ENCODE peak calls at places on chromosomes 2 and 18, in ten cellular contexts. L, A, R, H, V, Y, K, O, D and T are unnamed samples. For H3K27me3 and H3K4me1, the result is how much of the 10 kb centered on the place peaks cover.

GRCh38 chr18:76986391-76986790 is 146.2 kb downstream of the MBP start:
- DNase-seq in O (no peak), H (no peak), V (no peak), D (no peak), Y (no peak), R (no peak), K (no peak), A (no peak), L (no peak), T (no peak)

GRCh38 chr2:122706757-122707223 is 951.3 kb downstream of the TSN start:
- DNase-seq in K (no peak), R (no peak), O (no peak), Y (no peak), V (no peak), D (no peak), A (no peak), L (no peak), H (no peak), T (no peak)

GRCh38 chr2:219737270-219737691 is 109.9 kb downstream of the SLC4A3 start:
- DNase-seq in L (peak), K (no peak), R (no peak), Y (no peak), V (peak), H (no peak), D (no peak), O (no peak), A (no peak), T (no peak)

GRCh38 chr2:208820289-208820688 is 413.7 kb downstream of the PTH2R start:
- DNase-seq in D (no peak), O (no peak), L (no peak), A (no peak), K (no peak), R (no peak), Y (no peak), H (no peak), V (peak), T (no peak)

GRCh38 chr2:232367591-232368233 is 10.8 kb upstream of the ALPP start:
- DNase-seq in H (no peak), L (no peak), O (no peak), D (no peak), V (no peak), R (no peak), K (no peak), Y (peak), A (peak), T (no peak)

GRCh38 chr2:48315847-48316194 is 214.1 kb upstream of the STON1 start:
- DNase-seq in L (no peak), H (no peak), A (no peak), V (peak), Y (peak), D (no peak), O (no peak), K (no peak), R (peak), T (no peak)

GRCh38 chr2:160940271-160940670 is 220.0 kb upstream of the TANK start:
- DNase-seq in A (no peak), H (no peak), V (no peak), R (no peak), K (no peak), O (no peak), L (peak), Y (no peak), D (no peak), T (no peak)

GRCh38 chr2:42328148-42328833 is 32.7 kb downstream of the COX7A2L start:
- DNase-seq in H (no peak), V (peak), R (no peak), Y (no peak), K (no peak), D (no peak), A (no peak), O (no peak), L (peak), T (no peak)

GRCh38 chr2:70121627-70122372 is 34.5 kb downstream of the PCBP1 start:
- DNase-seq in H (no peak), K (no peak), L (no peak), D (no peak), Y (no peak), O (peak), V (no peak), A (no peak), R (no peak), T (no peak)

GRCh38 chr2:203451011-203451410 is 84.1 kb downstream of the RAPH1 start:
- DNase-seq in K (no peak), L (peak), Y (no peak), D (no peak), A (no peak), O (no peak), R (no peak), V (no peak), H (no peak), T (no peak)

GRCh38 chr2:46162329-46162870 is 134.8 kb upstream of the EPAS1 start:
- DNase-seq in L (peak), K (no peak), Y (no peak), R (no peak), A (no peak), V (no peak), H (no peak), O (no peak), D (no peak), T (no peak)

GRCh38 chr2:67840460-67841068 is 222.2 kb downstream of the C1D start:
- DNase-seq in R (peak), K (peak), H (no peak), D (peak), O (peak), L (peak), A (peak), Y (no peak), V (peak), T (peak)

GRCh38 chr2:62142054-62142453 is 53.9 kb upstream of the B3GNT2 start:
- DNase-seq in D (no peak), L (no peak), H (no peak), R (no peak), Y (no peak), V (no peak), K (no peak), A (no peak), O (no peak), T (no peak)

GRCh38 chr2:31987454-31987853 is 23.4 kb downstream of the MEMO1 start:
- DNase-seq in O (no peak), R (no peak), K (no peak), A (no peak), V (no peak), Y (no peak), D (no peak), L (peak), H (no peak), T (peak)

GRCh38 chr18:73614812-73615211 is 532.8 kb downstream of the FBXO15 start:
- DNase-seq in R (no peak), Y (no peak), K (no peak), O (no peak), D (no peak), H (no peak), A (no peak), V (no peak), L (peak), T (no peak)

GRCh38 chr2:189519631-189520387 is 60.8 kb downstream of the SLC40A1 start:
- DNase-seq in H (no peak), L (no peak), K (no peak), A (no peak), O (no peak), D (no peak), Y (no peak), R (no peak), V (no peak), T (no peak)

GRCh38 chr2:67792796-67793195 is 270.0 kb downstream of the C1D start:
- DNase-seq in R (no peak), K (no peak), D (no peak), V (no peak), Y (no peak), O (no peak), A (no peak), L (no peak), H (no peak), T (no peak)

GRCh38 chr2:54757496-54757895 is 34.0 kb downstream of the EML6 start:
- DNase-seq in D (no peak), Y (no peak), V (peak), O (no peak), R (no peak), K (no peak), A (no peak), L (peak), H (no peak), T (no peak)

GRCh38 chr2:71950256-71951066 is 197.2 kb downstream of the CYP26B1 start:
- DNase-seq in D (peak), K (peak), R (no peak), H (no peak), L (no peak), O (peak), A (no peak), V (no peak), Y (no peak), T (peak)

GRCh38 chr18:27579364-27579763 is 394.3 kb upstream of the CHST9 start:
- DNase-seq in R (no peak), K (no peak), L (no peak), V (no peak), O (no peak), D (no peak), H (no peak), A (no peak), Y (no peak), T (no peak)

GRCh38 chr2:216777637-216778273 is 82.1 kb downstream of the TNP1 start:
- DNase-seq in Y (no peak), L (peak), A (no peak), R (no peak), H (no peak), K (no peak), O (no peak), V (peak), D (no peak), T (no peak)

GRCh38 chr2:96359866-96360265 is 24.3 kb downstream of the NCAPH start:
- DNase-seq in Y (no peak), K (no peak), H (no peak), O (no peak), A (no peak), L (no peak), D (no peak), V (no peak), R (no peak), T (no peak)

GRCh38 chr2:207073791-207074678 is 91.7 kb downstream of the KLF7 start:
- DNase-seq in K (no peak), H (no peak), R (no peak), Y (no peak), O (no peak), A (no peak), V (no peak), L (peak), D (no peak), T (peak)

GRCh38 chr2:175004730-175004979 is 526 bp downstream of the CHN1 start:
- DNase-seq in K (no peak), A (no peak), R (no peak), D (no peak), H (no peak), Y (no peak), L (no peak), V (peak), O (no peak), T (no peak)

GRCh38 chr2:39515273-39515896 is 78.3 kb upstream of the MAP4K3 start:
- DNase-seq in D (no peak), A (no peak), V (no peak), Y (no peak), K (no peak), R (no peak), L (no peak), O (no peak), H (no peak), T (no peak)

GRCh38 chr2:949384-949893 is 1.2 kb upstream of the SNTG2 start:
- DNase-seq in A (no peak), H (no peak), V (no peak), K (no peak), Y (no peak), D (no peak), L (no peak), R (no peak), O (no peak), T (no peak)
- H3K27me3 ChIP-seq in A (half or more), H (under half), V (half or more), K (half or more), Y (under half), D (under half), L (under half), R (half or more), O (under half), T (half or more)

GRCh38 chr18:44681039-44681595 is 429 bp downstream of the SETBP1 start:
- DNase-seq in V (no peak), Y (no peak), A (no peak), O (no peak), L (no peak), D (peak), K (no peak), R (no peak), H (no peak), T (no peak)
- H3K27ac ChIP-seq in V (peak), Y (no peak), A (peak), O (peak), L (peak), D (peak), K (peak), R (peak), H (peak), T (peak)

GRCh38 chr2:26651458-26652155 is 10.4 kb upstream of the CIB4 start:
- DNase-seq in V (no peak), L (no peak), Y (no peak), H (no peak), O (no peak), K (no peak), D (no peak), R (no peak), A (peak), T (no peak)
- H3K4me1 ChIP-seq in V (under half), L (under half), Y (under half), H (under half), O (under half), K (under half), D (under half), R (under half), A (under half), T (under half)

GRCh38 chr18:79385326-79385725 is 10.4 kb upstream of the NFATC1 start:
- DNase-seq in O (no peak), H (no peak), R (no peak), K (no peak), V (no peak), Y (no peak), A (no peak), L (no peak), D (no peak), T (no peak)
- H3K27me3 ChIP-seq in O (under half), H (under half), R (under half), K (under half), V (under half), Y (under half), A (under half), L (under half), D (under half), T (under half)

GRCh38 chr2:157055660-157056199 is 201.8 kb upstream of the GALNT5 start:
- DNase-seq in A (no peak), K (no peak), O (no peak), V (peak), D (no peak), L (peak), R (no peak), Y (no peak), H (no peak), T (no peak)
- H3K27ac ChIP-seq in A (no peak), K (no peak), O (no peak), V (no peak), D (no peak), L (peak), R (no peak), Y (no peak), H (peak), T (no peak)

GRCh38 chr2:11338580-11338979 is 5.9 kb downstream of the ROCK2 start:
- DNase-seq in L (no peak), R (no peak), K (no peak), O (no peak), V (no peak), A (no peak), Y (no peak), H (no peak), D (no peak), T (no peak)

GRCh38 chr2:11339508-11340083 is 4.8 kb downstream of the ROCK2 start:
- DNase-seq in K (no peak), V (no peak), O (no peak), H (no peak), L (no peak), R (no peak), Y (no peak), D (no peak), A (no peak), T (no peak)

GRCh38 chr2:11343344-11343625 is 1.2 kb downstream of the ROCK2 start:
- DNase-seq in R (no peak), Y (no peak), O (no peak), K (no peak), D (no peak), L (no peak), H (no peak), A (no peak), V (no peak), T (no peak)

GRCh38 chr2:11342561-11343343 is 1.7 kb downstream of the ROCK2 start:
- DNase-seq in Y (no peak), H (no peak), A (no peak), K (peak), L (peak), V (peak), R (peak), D (no peak), O (no peak), T (no peak)

GRCh38 chr2:11340717-11341116 is 3.7 kb downstream of the ROCK2 start:
- DNase-seq in D (no peak), L (no peak), O (no peak), V (no peak), Y (no peak), R (no peak), H (no peak), A (no peak), K (no peak), T (no peak)
- H3K4me1 ChIP-seq in D (under half), L (under half), O (under half), V (under half), Y (under half), R (under half), H (under half), A (under half), K (under half), T (under half)

GRCh38 chr2:176554107-176555048 is 285.1 kb downstream of the MTX2 start:
- DNase-seq in H (peak), L (peak), D (peak), V (peak), Y (no peak), A (no peak), R (peak), K (no peak), O (no peak), T (no peak)

GRCh38 chr2:176556383-176556782 is 287.1 kb downstream of the MTX2 start:
- DNase-seq in H (no peak), D (no peak), A (no peak), V (no peak), K (no peak), O (no peak), L (no peak), Y (no peak), R (no peak), T (no peak)

GRCh38 chr2:176557821-176558220 is 288.6 kb downstream of the MTX2 start:
- DNase-seq in R (no peak), L (no peak), K (no peak), H (no peak), D (no peak), O (no peak), A (no peak), Y (no peak), V (no peak), T (no peak)

GRCh38 chr2:176555112-176555511 is 285.9 kb downstream of the MTX2 start:
- DNase-seq in K (no peak), R (no peak), A (no peak), H (no peak), V (no peak), Y (no peak), L (no peak), O (no peak), D (no peak), T (no peak)

DNA sequence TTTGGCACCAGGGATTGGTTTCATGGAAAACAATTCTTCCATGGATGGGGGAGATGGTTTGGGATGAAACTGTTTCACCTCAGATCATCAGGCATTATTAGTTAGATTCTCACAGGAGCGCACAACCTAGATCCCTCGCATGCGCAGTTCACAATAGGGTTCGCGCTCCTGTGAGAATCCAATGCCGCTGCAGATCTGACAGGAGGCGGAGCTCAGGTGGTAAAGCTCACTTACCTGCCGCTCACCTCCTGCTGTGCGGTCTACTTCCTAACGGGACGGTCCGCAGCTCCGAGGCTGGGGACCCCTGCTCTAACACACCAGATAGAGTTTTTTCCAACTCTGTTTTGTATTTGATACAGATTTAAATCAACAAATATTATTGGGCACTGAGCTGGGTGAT is 286.5 kb downstream of the MTX2 start:
- DNase-seq in V (no peak), O (no peak), L (no peak), R (peak), D (no peak), K (no peak), H (no peak), A (no peak), Y (no peak), T (no peak)
- H3K27me3 ChIP-seq in V (half or more), O (under half), L (under half), R (under half), D (under half), K (under half), H (under half), A (under half), Y (under half), T (under half)

GRCh38 chr2:26299488-26300092 is 46.4 kb upstream of the SELENOI start:
- DNase-seq in O (no peak), R (peak), H (no peak), V (peak), Y (no peak), L (peak), K (peak), D (peak), A (no peak), T (no peak)
- H3K27ac ChIP-seq in O (peak), R (peak), H (peak), V (no peak), Y (no peak), L (peak), K (peak), D (peak), A (peak), T (peak)